ENCODE peak calls at places on chromosomes 16 and 17, in six cellular contexts. Z, N, D, L, G and O are unnamed samples.
A peak's percentile ranks its signal among the peaks of the same experiment; 100 is the strongest.

GRCh38 chr16:62041401-62041800 is 5.2 kb upstream of the CDH8 start:
- DNase-seq in Z (peak; percentile 37), N (no peak), D (no peak), L (peak; percentile 5), G (no peak), O (no peak)

GRCh38 chr16:49078104-49078503 is 203.5 kb downstream of the CBLN1 start:
- DNase-seq in Z (no peak), N (no peak), D (no peak), L (no peak), G (no peak), O (no peak)

GRCh38 chr17:67322039-67322787 is 44.2 kb downstream of the PSMD12 start:
- DNase-seq in Z (no peak), N (no peak), D (no peak), L (no peak), G (no peak), O (no peak)

GRCh38 chr16:48829361-48829760 is 219.4 kb upstream of the N4BP1 start:
- DNase-seq in Z (no peak), N (no peak), D (no peak), L (no peak), G (no peak), O (no peak)

GRCh38 chr17:55898195-55898594 is 147.3 kb downstream of the PCTP start:
- DNase-seq in Z (no peak), N (no peak), D (no peak), L (no peak), G (no peak), O (no peak)

GRCh38 chr16:4936181-4936990 is 562 bp downstream of the PPL start:
- DNase-seq in Z (no peak), N (no peak), D (peak; percentile 51), L (no peak), G (no peak), O (peak; percentile 63)

GRCh38 chr17:73196500-73196899 is 3.6 kb downstream of the COG1 start:
- DNase-seq in Z (peak; percentile 46), N (no peak), D (peak; percentile 77), L (no peak), G (no peak), O (peak; percentile 68)

GRCh38 chr16:25065899-25066298 is 45.6 kb upstream of the LCMT1 start:
- DNase-seq in Z (no peak), N (no peak), D (no peak), L (no peak), G (peak; percentile 84), O (no peak)

GRCh38 chr17:50218771-50219315 is 17.4 kb upstream of the COL1A1 start:
- DNase-seq in Z (no peak), N (peak; percentile 49), D (no peak), L (no peak), G (no peak), O (peak; percentile 37)

GRCh38 chr17:42679001-42679491 is 2.3 kb upstream of the PLEKHH3 start:
- DNase-seq in Z (peak; percentile 52), N (no peak), D (peak; percentile 73), L (peak; percentile 82), G (no peak), O (peak; percentile 73)

GRCh38 chr16:66588981-66589713 is 9.9 kb downstream of the CMTM2 start:
- DNase-seq in Z (peak; percentile 25), N (no peak), D (no peak), L (peak; percentile 35), G (peak; percentile 92), O (no peak)

GRCh38 chr17:50181601-50182345 is 16.0 kb downstream of the SGCA start:
- DNase-seq in Z (no peak), N (no peak), D (no peak), L (no peak), G (no peak), O (no peak)

GRCh38 chr17:30483159-30483558 is 6.0 kb downstream of the GOSR1 start:
- DNase-seq in Z (no peak), N (no peak), D (no peak), L (no peak), G (no peak), O (no peak)

GRCh38 chr16:24524855-24525652 is 14.3 kb upstream of the RBBP6 start:
- DNase-seq in Z (no peak), N (no peak), D (no peak), L (no peak), G (no peak), O (no peak)

DNA sequence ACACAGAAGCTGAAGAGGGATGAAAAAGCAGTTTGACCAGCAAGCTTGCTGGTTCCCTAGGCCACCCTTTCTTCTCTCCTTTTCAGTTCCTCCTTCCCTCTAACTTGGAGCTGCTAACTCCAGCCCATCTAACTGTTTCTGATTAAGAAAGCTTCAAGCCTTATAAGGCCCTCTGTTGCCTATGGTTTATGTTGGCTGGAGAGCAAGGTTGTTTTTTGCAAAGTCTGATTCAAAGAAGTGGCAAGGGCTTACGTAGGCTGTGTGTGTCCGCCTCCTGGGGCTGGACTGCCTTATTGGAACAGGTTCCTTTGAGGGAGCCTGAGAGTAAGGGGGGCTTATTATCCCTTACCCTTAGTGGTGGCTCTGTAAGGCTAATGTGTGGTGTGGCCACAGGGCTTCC is 7.1 kb downstream of the AKAP1 start:
- DNase-seq in Z (peak; percentile 40), N (no peak), D (no peak), L (no peak), G (no peak), O (no peak)
- TF ChIP-seq POLR2A in Z (no peak), N (no peak), D (no peak), L (no peak), G (no peak), O (no peak)

GRCh38 chr17:81488276-81488860 is 24.2 kb downstream of the ACTG1 start:
- DNase-seq in Z (no peak), N (no peak), D (no peak), L (no peak), G (peak; percentile 89), O (no peak)

GRCh38 chr17:81486174-81486810 is 26.3 kb downstream of the ACTG1 start:
- DNase-seq in Z (no peak), N (no peak), D (no peak), L (no peak), G (no peak), O (no peak)

GRCh38 chr17:81487089-81487486 is 25.5 kb downstream of the ACTG1 start:
- DNase-seq in Z (no peak), N (no peak), D (no peak), L (no peak), G (no peak), O (no peak)

GRCh38 chr17:81489012-81489968 is 23.3 kb downstream of the ACTG1 start:
- DNase-seq in Z (no peak), N (no peak), D (no peak), L (no peak), G (peak; percentile 75), O (no peak)

GRCh38 chr17:81487487-81488275 is 24.9 kb downstream of the ACTG1 start:
- DNase-seq in Z (peak; percentile 77), N (no peak), D (peak; percentile 78), L (peak; percentile 90), G (peak; percentile 94), O (peak; percentile 77)
- TF ChIP-seq POLR2A in Z (peak; percentile 62), N (peak; percentile 93), D (peak; percentile 46), L (peak; percentile 96), G (no peak), O (peak; percentile 36)

GRCh38 chr16:11670171-11671131 is 2.2 kb downstream of the SNN start:
- DNase-seq in Z (peak; percentile 31), N (no peak), D (no peak), L (no peak), G (peak; percentile 84), O (no peak)

GRCh38 chr16:11672206-11673090 is 4.2 kb downstream of the SNN start:
- DNase-seq in Z (no peak), N (no peak), D (no peak), L (no peak), G (peak; percentile 91), O (no peak)

GRCh38 chr16:11669380-11670146 is 1.3 kb downstream of the SNN start:
- DNase-seq in Z (peak; percentile 76), N (no peak), D (no peak), L (no peak), G (peak; percentile 91), O (peak; percentile 61)

GRCh38 chr16:11671676-11672075 is 3.4 kb downstream of the SNN start:
- DNase-seq in Z (no peak), N (no peak), D (no peak), L (no peak), G (peak; percentile 78), O (no peak)

GRCh38 chr16:11671271-11671670 is 3.0 kb downstream of the SNN start:
- DNase-seq in Z (no peak), N (no peak), D (no peak), L (no peak), G (peak; percentile 66), O (no peak)
- TF ChIP-seq POLR2A in Z (no peak), N (no peak), D (no peak), L (no peak), G (no peak), O (no peak)

DNA sequence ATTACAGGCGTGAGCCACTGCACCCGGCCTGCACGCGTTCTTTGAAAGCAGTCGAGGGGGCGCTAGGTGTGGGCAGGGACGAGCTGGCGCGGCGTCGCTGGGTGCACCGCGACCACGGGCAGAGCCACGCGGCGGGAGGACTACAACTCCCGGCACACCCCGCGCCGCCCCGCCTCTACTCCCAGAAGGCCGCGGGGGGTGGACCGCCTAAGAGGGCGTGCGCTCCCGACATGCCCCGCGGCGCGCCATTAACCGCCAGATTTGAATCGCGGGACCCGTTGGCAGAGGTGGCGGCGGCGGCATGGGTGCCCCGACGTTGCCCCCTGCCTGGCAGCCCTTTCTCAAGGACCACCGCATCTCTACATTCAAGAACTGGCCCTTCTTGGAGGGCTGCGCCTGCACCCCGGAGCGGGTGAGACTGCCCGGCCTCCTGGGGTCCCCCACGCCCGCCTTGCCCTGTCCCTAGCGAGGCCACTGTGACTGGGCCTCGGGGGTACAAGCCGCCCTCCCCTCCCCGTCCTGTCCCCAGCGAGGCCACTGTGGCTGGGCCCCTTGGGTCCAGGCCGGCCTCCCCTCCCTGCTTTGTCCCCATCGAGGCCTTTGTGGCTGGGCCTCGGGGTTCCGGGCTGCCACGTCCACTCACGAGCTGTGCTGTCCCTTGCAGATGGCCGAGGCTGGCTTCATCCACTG is at the start of gene BIRC5:
- DNase-seq in Z (peak; percentile 85), N (peak; percentile 74), D (peak; percentile 90), L (peak; percentile 90), G (peak; percentile 97), O (peak; percentile 93)
- TF ChIP-seq POLR2A in Z (no peak), N (peak; percentile 60), D (no peak), L (peak; percentile 67), G (no peak), O (no peak)

DNA sequence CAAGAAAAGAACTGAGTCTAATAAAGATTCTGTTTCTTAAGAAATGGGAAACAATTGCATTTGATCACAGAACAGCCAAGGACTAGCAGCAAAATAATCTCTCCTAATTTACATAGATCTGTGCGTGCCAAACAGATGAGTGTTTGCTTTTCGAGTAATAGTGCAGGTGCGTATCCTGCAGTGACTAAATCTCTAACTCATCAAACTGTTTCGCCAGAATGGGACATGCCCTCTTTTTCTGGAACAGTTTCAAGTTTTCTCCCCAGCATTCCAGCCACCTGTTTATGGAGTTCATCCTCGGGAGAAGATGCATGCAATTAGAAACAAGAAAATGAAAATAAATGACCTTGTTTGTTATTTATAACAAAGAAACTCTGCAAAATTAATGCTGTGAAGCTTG is 5.7 kb upstream of the TOX3 start:
- DNase-seq in Z (no peak), N (no peak), D (no peak), L (no peak), G (no peak), O (no peak)
- TF ChIP-seq POLR2A in Z (no peak), N (no peak), D (no peak), L (no peak), G (no peak), O (no peak)

GRCh38 chr17:74430706-74431567 is 951 bp upstream of the GPRC5C start:
- DNase-seq in Z (peak; percentile 94), N (peak; percentile 40), D (peak; percentile 93), L (peak; percentile 82), G (peak; percentile 81), O (peak; percentile 98)
- TF ChIP-seq POLR2A in Z (peak; percentile 74), N (no peak), D (peak; percentile 71), L (peak; percentile 36), G (no peak), O (peak; percentile 58)

GRCh38 chr16:73037331-73037745 is 10.6 kb downstream of the ZFHX3 start:
- DNase-seq in Z (peak; percentile 36), N (no peak), D (no peak), L (no peak), G (no peak), O (no peak)
- TF ChIP-seq POLR2A in Z (no peak), N (no peak), D (no peak), L (no peak), G (no peak), O (no peak)